ENCODE peak calls at places on chromosomes 16 and 17, in five cellular contexts. H is tibial artery, T is spleen, X is IMR-90, Y is GM23338. S is an unnamed sample.

GRCh38 chr16:77221482-77221881 is 22.3 kb downstream of the SYCE1L start:
- DNase-seq in Y (no peak), X (peak), H (no peak), T (no peak), S (no peak)

GRCh38 chr16:31869511-31870201 is 4.0 kb upstream of the ZNF267 start:
- DNase-seq in Y (peak), X (peak), T (peak), H (no peak), S (no peak)

GRCh38 chr17:78375401-78376079 is 2.9 kb upstream of the PGS1 start:
- DNase-seq in Y (no peak), T (peak), H (no peak), X (peak), S (no peak)

GRCh38 chr16:50588276-50588675 is 40.1 kb downstream of the NKD1 start:
- DNase-seq in Y (no peak), X (no peak), H (no peak), T (no peak), S (no peak)

GRCh38 chr16:50299508-50300105 is 33.3 kb downstream of the ADCY7 start:
- DNase-seq in X (no peak), T (peak), H (peak), Y (no peak), S (no peak)

GRCh38 chr17:72562628-72563188 is 441.9 kb downstream of the SOX9 start:
- DNase-seq in X (no peak), Y (no peak), T (no peak), H (no peak), S (peak)

GRCh38 chr17:80804466-80804865 is 187.2 kb upstream of the CHMP6 start:
- DNase-seq in Y (no peak), T (peak), X (no peak), H (no peak), S (no peak)

GRCh38 chr16:84406006-84406963 is 37.9 kb downstream of the ATP2C2 start:
- DNase-seq in X (no peak), H (no peak), Y (peak), T (no peak), S (peak)

GRCh38 chr16:67088551-67088950 is 21.2 kb upstream of the PHAF1 start:
- DNase-seq in Y (no peak), T (no peak), H (no peak), X (no peak), S (no peak)

GRCh38 chr17:39235555-39236221 is 9.9 kb upstream of the STAC2 start:
- DNase-seq in X (peak), H (peak), Y (peak), T (peak), S (peak)

GRCh38 chr17:82941021-82942001 is 101.5 kb upstream of the ZNF750 start:
- DNase-seq in X (no peak), H (peak), Y (no peak), T (peak), S (peak)

GRCh38 chr17:75753193-75753513 is 11.8 kb downstream of the GALK1 start:
- DNase-seq in H (no peak), Y (no peak), T (no peak), X (no peak), S (no peak)

DNA sequence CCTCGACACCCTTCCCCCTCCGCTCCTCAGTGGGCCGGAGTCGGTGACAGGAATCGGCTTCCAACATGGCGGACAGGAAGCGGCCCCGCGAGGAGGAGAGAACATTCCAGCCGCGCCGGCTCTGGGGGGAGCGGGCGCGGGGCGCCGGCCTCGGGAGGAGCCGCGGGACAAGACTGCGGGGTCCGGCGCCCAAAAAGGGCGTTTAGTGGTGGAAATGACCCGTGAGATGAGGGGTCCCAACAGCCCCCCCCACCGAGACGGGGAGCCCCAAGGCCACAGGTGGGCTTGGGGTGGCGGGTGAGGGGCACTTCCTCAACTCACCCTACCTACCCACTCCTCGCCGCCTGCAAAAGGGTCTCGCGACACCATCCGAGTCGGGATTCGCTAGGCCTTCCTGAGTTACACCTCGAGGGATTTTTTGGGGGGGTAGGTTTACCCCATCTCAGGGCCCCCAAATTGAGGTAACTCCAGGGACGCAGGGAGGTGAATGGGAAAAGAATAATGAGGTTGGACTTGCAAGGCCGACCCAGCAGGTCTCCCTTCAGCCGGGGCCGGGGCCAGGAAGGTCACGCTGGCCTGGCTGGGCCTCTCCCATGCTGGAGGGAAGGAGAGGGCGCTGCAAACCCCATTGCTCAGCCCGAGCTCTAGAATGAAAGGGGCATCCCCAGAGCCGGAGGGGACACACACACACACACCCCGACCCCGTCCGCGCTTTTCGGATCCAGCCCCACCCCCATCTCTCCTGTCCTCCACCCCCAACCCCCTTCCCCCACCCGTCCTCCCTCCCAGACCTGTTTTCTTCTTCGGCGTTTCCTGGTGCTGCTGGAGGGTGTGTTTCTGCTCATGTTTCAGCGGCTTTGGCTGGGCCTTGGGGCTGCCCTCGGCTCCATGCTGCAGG is 707 bp downstream of the NUFIP2 start:
- DNase-seq in X (peak), Y (peak), H (peak), T (peak), S (no peak)
- TF ChIP-seq CTCF in X (no peak), Y (no peak), H (no peak), T (no peak), S (no peak)

GRCh38 chr17:42404326-42405055 is 16.2 kb upstream of the STAT3 start:
- DNase-seq in X (no peak), H (no peak), T (no peak), Y (no peak), S (peak)

GRCh38 chr17:42405963-42406495 is 17.0 kb downstream of the CAVIN1 start:
- DNase-seq in H (peak), T (peak), X (peak), Y (peak), S (no peak)

GRCh38 chr17:42405076-42405475 is 16.8 kb upstream of the STAT3 start:
- DNase-seq in H (no peak), T (no peak), X (no peak), Y (no peak), S (peak)

GRCh38 chr17:42402121-42402516 is 13.9 kb upstream of the STAT3 start:
- DNase-seq in Y (no peak), X (peak), T (no peak), H (no peak), S (no peak)

GRCh38 chr17:42403150-42403549 is 14.9 kb upstream of the STAT3 start:
- DNase-seq in Y (peak), H (no peak), T (no peak), X (no peak), S (peak)
- TF ChIP-seq CTCF in Y (peak), H (no peak), T (no peak), X (peak), S (peak)

GRCh38 chr17:44005865-44006580 is 1.6 kb downstream of the NAGS start:
- DNase-seq in H (peak), T (peak), X (no peak), Y (peak), S (no peak)
- TF ChIP-seq CTCF in H (no peak), T (peak), X (no peak), Y (peak), S (peak)

GRCh38 chr17:5282639-5283217 is 644 bp downstream of the RABEP1 start:
- DNase-seq in T (no peak), X (no peak), Y (peak), H (peak), S (no peak)

GRCh38 chr17:5291683-5292082 is 9.6 kb downstream of the RABEP1 start:
- DNase-seq in T (no peak), H (no peak), Y (no peak), X (no peak), S (no peak)

GRCh38 chr17:5281814-5282638 is at the start of gene RABEP1:
- DNase-seq in Y (peak), H (peak), T (peak), X (peak), S (peak)

GRCh38 chr17:5283531-5284315 is 1.6 kb downstream of the RABEP1 start:
- DNase-seq in H (no peak), T (no peak), Y (no peak), X (peak), S (no peak)

DNA sequence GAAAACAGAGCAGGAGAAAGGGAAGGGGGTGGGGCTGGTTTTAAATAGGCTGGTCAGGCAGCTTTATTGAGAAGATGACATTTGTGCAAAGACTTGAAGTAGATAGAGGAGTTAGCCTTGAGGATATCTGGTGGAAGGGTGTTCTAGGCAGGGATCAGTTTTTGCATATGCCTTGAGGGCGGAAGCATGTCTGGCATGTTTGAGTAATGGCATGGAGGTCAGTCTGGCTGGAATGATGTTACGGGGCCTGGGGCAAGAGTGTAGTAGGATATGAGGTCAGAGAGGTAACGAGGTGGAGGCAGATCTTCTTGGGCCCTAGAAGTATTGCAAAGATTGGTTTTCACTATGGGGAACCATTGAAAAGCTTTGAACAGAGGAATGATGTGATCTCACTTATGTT is 4.8 kb downstream of the RABEP1 start:
- DNase-seq in X (no peak), H (no peak), T (no peak), Y (peak), S (no peak)
- TF ChIP-seq CTCF in X (no peak), H (no peak), T (no peak), Y (no peak), S (no peak)

GRCh38 chr16:69799601-69800000 is 37.5 kb downstream of the WWP2 start:
- DNase-seq in H (no peak), T (no peak), X (peak), Y (no peak), S (no peak)

GRCh38 chr16:69793521-69793920 is 31.4 kb downstream of the WWP2 start:
- DNase-seq in H (no peak), Y (no peak), X (no peak), T (no peak), S (no peak)

GRCh38 chr16:69804283-69804682 is 42.2 kb downstream of the WWP2 start:
- DNase-seq in X (no peak), H (no peak), Y (no peak), T (no peak), S (no peak)

GRCh38 chr16:69796285-69797118 is 34.4 kb downstream of the WWP2 start:
- DNase-seq in Y (peak), H (no peak), X (peak), T (no peak), S (no peak)

GRCh38 chr16:69798466-69798865 is 36.3 kb downstream of the WWP2 start:
- DNase-seq in X (peak), Y (peak), T (no peak), H (no peak), S (no peak)
- TF ChIP-seq CTCF in X (peak), Y (peak), T (no peak), H (peak), S (peak)

GRCh38 chr17:29036584-29036983 is 6.4 kb upstream of the PIPOX start:
- DNase-seq in H (no peak), Y (no peak), T (peak), X (no peak), S (no peak)
- TF ChIP-seq CTCF in H (no peak), Y (peak), T (no peak), X (no peak), S (no peak)